ENCODE peak calls at places on chromosomes 16 and 17, in eight cellular contexts. One of them, this sample, is unnamed.

GRCh38 chr16:12529582-12529981 is 274.1 kb downstream of the CPPED1 start:
- DNase-seq in GM12864: no peak
- DNase-seq in OCI-LY7: no peak
- DNase-seq in left lung: no peak
- DNase-seq in adrenal gland: no peak
- DNase-seq in H1: no peak
- DNase-seq in WTC11: no peak
- DNase-seq in gastrocnemius medialis: no peak
- DNase-seq in this sample: no peak

GRCh38 chr17:20133552-20133951 is 124.4 kb downstream of the SPECC1 start:
- DNase-seq in GM12864: no peak
- DNase-seq in OCI-LY7: no peak
- DNase-seq in left lung: no peak
- DNase-seq in adrenal gland: no peak
- DNase-seq in H1: no peak
- DNase-seq in WTC11: no peak
- DNase-seq in gastrocnemius medialis: no peak
- DNase-seq in this sample: no peak

GRCh38 chr16:8032406-8032805 is 557.9 kb downstream of the TMEM114 start:
- DNase-seq in GM12864: no peak
- DNase-seq in OCI-LY7: no peak
- DNase-seq in left lung: no peak
- DNase-seq in adrenal gland: no peak
- DNase-seq in H1: no peak
- DNase-seq in WTC11: no peak
- DNase-seq in gastrocnemius medialis: no peak
- DNase-seq in this sample: no peak

GRCh38 chr17:4978720-4979119 is 8.8 kb downstream of the CAMTA2 start:
- DNase-seq in GM12864: no peak
- DNase-seq in OCI-LY7: no peak
- DNase-seq in left lung: no peak
- DNase-seq in adrenal gland: no peak
- DNase-seq in H1: no peak
- DNase-seq in WTC11: no peak
- DNase-seq in gastrocnemius medialis: no peak
- DNase-seq in this sample: no peak

GRCh38 chr17:51860934-51861561 is 297.5 kb downstream of the CA10 start:
- DNase-seq in GM12864: no peak
- DNase-seq in OCI-LY7: peak
- DNase-seq in left lung: no peak
- DNase-seq in adrenal gland: peak
- DNase-seq in H1: peak
- DNase-seq in WTC11: peak
- DNase-seq in gastrocnemius medialis: no peak
- DNase-seq in this sample: no peak

GRCh38 chr17:81665205-81666091 is 957 bp downstream of the OXLD1 start:
- DNase-seq in GM12864: no peak
- DNase-seq in OCI-LY7: peak
- DNase-seq in left lung: no peak
- DNase-seq in adrenal gland: no peak
- DNase-seq in H1: no peak
- DNase-seq in WTC11: no peak
- DNase-seq in gastrocnemius medialis: no peak
- DNase-seq in this sample: no peak

GRCh38 chr17:38674013-38674748 is 576 bp downstream of the EPOP start:
- DNase-seq in GM12864: no peak
- DNase-seq in OCI-LY7: peak
- DNase-seq in left lung: no peak
- DNase-seq in adrenal gland: peak
- DNase-seq in H1: no peak
- DNase-seq in WTC11: peak
- DNase-seq in gastrocnemius medialis: no peak
- DNase-seq in this sample: peak

GRCh38 chr16:25823891-25824290 is 132.1 kb downstream of the HS3ST4 start:
- DNase-seq in GM12864: no peak
- DNase-seq in OCI-LY7: no peak
- DNase-seq in left lung: peak
- DNase-seq in adrenal gland: peak
- DNase-seq in H1: no peak
- DNase-seq in WTC11: no peak
- DNase-seq in gastrocnemius medialis: no peak
- DNase-seq in this sample: no peak

GRCh38 chr17:40560592-40561293 is 4.5 kb downstream of the CCR7 start:
- DNase-seq in GM12864: peak
- DNase-seq in OCI-LY7: peak
- DNase-seq in left lung: no peak
- DNase-seq in adrenal gland: peak
- DNase-seq in H1: no peak
- DNase-seq in WTC11: peak
- DNase-seq in gastrocnemius medialis: no peak
- DNase-seq in this sample: peak

GRCh38 chr16:50627419-50627818 is 53.7 kb downstream of the SNX20 start:
- DNase-seq in GM12864: no peak
- DNase-seq in OCI-LY7: peak
- DNase-seq in left lung: no peak
- DNase-seq in adrenal gland: peak
- DNase-seq in H1: no peak
- DNase-seq in WTC11: peak
- DNase-seq in gastrocnemius medialis: no peak
- DNase-seq in this sample: no peak

DNA sequence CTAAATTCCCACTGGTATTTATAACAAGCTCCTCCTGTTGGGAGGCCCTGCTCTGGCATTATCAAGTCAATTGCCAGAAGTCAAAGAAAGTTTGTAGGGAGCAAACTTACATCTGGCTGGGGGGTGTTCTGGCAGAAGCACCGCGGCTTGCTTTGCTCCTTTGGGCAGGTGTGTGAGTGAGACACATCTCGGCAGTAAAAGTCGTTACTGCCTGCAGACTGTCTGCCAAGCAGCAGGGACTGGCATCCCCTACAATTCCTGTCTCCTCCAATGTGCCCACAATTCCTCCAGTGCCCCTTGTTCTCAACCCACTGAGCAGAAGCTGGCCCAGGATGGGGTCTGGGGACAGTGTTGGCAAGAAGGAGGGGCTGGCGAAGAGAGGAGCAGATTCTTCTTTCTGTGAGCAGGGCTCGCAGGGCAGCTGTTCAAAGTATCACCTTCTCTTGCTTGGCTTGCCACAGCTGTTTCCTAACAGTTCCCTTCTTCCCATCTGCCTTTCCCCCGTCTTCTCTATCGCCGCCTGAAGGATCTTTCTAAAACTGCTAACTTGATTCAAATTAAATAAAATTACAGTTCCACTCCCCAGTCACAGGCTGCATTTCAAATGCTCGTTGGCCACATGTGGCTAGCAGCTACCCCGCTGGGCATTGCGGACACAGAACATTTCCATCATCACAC is 30.2 kb downstream of the SPACA3 start:
- DNase-seq in GM12864: no peak
- DNase-seq in OCI-LY7: no peak
- DNase-seq in left lung: no peak
- DNase-seq in adrenal gland: no peak
- DNase-seq in H1: no peak
- DNase-seq in WTC11: no peak
- DNase-seq in gastrocnemius medialis: no peak
- DNase-seq in this sample: no peak
- TF ChIP-seq CTCF in GM12864: no peak
- TF ChIP-seq CTCF in OCI-LY7: no peak
- TF ChIP-seq CTCF in left lung: no peak
- TF ChIP-seq CTCF in adrenal gland: no peak
- TF ChIP-seq CTCF in H1: peak
- TF ChIP-seq CTCF in WTC11: peak
- TF ChIP-seq CTCF in gastrocnemius medialis: no peak
- TF ChIP-seq CTCF in this sample: no peak

DNA sequence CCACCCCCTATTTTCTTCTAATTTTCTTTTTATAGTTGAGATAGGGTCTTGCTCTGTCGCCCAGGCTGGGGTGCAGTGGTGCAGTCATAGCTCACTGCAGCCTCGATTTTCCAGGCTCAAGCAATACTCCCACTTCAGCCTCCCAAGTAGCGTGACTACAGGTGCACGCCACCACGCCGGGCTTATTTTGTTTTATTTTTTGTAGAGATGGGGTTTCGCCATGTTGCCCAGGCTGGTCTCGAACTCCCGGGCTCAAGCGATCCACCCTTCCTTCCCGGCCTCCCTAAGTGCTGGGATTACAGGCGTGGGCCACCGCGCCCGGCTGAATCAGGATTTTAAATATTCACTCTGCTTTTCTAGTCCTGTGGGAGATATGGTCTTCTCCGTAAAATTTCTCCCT is 941 bp upstream of the GDPD1 start:
- DNase-seq in GM12864: no peak
- DNase-seq in OCI-LY7: no peak
- DNase-seq in left lung: no peak
- DNase-seq in adrenal gland: no peak
- DNase-seq in H1: no peak
- DNase-seq in WTC11: no peak
- DNase-seq in gastrocnemius medialis: no peak
- DNase-seq in this sample: no peak
- TF ChIP-seq CTCF in GM12864: no peak
- TF ChIP-seq CTCF in OCI-LY7: no peak
- TF ChIP-seq CTCF in left lung: no peak
- TF ChIP-seq CTCF in adrenal gland: no peak
- TF ChIP-seq CTCF in H1: no peak
- TF ChIP-seq CTCF in WTC11: no peak
- TF ChIP-seq CTCF in gastrocnemius medialis: no peak
- TF ChIP-seq CTCF in this sample: no peak

GRCh38 chr17:50665838-50666237 is 31.2 kb downstream of the ABCC3 start:
- DNase-seq in GM12864: no peak
- DNase-seq in OCI-LY7: no peak
- DNase-seq in left lung: no peak
- DNase-seq in adrenal gland: no peak
- DNase-seq in H1: no peak
- DNase-seq in WTC11: no peak
- DNase-seq in gastrocnemius medialis: no peak
- DNase-seq in this sample: no peak
- TF ChIP-seq CTCF in GM12864: no peak
- TF ChIP-seq CTCF in OCI-LY7: no peak
- TF ChIP-seq CTCF in left lung: no peak
- TF ChIP-seq CTCF in adrenal gland: no peak
- TF ChIP-seq CTCF in H1: no peak
- TF ChIP-seq CTCF in WTC11: no peak
- TF ChIP-seq CTCF in gastrocnemius medialis: no peak
- TF ChIP-seq CTCF in this sample: no peak

GRCh38 chr17:11738151-11738550 is 139.9 kb downstream of the DNAH9 start:
- DNase-seq in GM12864: no peak
- DNase-seq in OCI-LY7: no peak
- DNase-seq in left lung: no peak
- DNase-seq in adrenal gland: no peak
- DNase-seq in H1: no peak
- DNase-seq in WTC11: no peak
- DNase-seq in gastrocnemius medialis: no peak
- DNase-seq in this sample: no peak

GRCh38 chr17:11747441-11747840 is 149.2 kb downstream of the DNAH9 start:
- DNase-seq in GM12864: no peak
- DNase-seq in OCI-LY7: no peak
- DNase-seq in left lung: no peak
- DNase-seq in adrenal gland: no peak
- DNase-seq in H1: no peak
- DNase-seq in WTC11: no peak
- DNase-seq in gastrocnemius medialis: no peak
- DNase-seq in this sample: no peak

GRCh38 chr17:11744696-11745095 is 146.4 kb downstream of the DNAH9 start:
- DNase-seq in GM12864: no peak
- DNase-seq in OCI-LY7: no peak
- DNase-seq in left lung: no peak
- DNase-seq in adrenal gland: no peak
- DNase-seq in H1: no peak
- DNase-seq in WTC11: no peak
- DNase-seq in gastrocnemius medialis: no peak
- DNase-seq in this sample: no peak

GRCh38 chr17:11739848-11740247 is 141.6 kb downstream of the DNAH9 start:
- DNase-seq in GM12864: no peak
- DNase-seq in OCI-LY7: no peak
- DNase-seq in left lung: no peak
- DNase-seq in adrenal gland: no peak
- DNase-seq in H1: no peak
- DNase-seq in WTC11: no peak
- DNase-seq in gastrocnemius medialis: no peak
- DNase-seq in this sample: no peak

GRCh38 chr17:11742891-11743290 is 144.6 kb downstream of the DNAH9 start:
- DNase-seq in GM12864: no peak
- DNase-seq in OCI-LY7: no peak
- DNase-seq in left lung: no peak
- DNase-seq in adrenal gland: no peak
- DNase-seq in H1: no peak
- DNase-seq in WTC11: no peak
- DNase-seq in gastrocnemius medialis: no peak
- DNase-seq in this sample: no peak
- TF ChIP-seq CTCF in GM12864: no peak
- TF ChIP-seq CTCF in OCI-LY7: no peak
- TF ChIP-seq CTCF in left lung: no peak
- TF ChIP-seq CTCF in adrenal gland: no peak
- TF ChIP-seq CTCF in H1: peak
- TF ChIP-seq CTCF in WTC11: no peak
- TF ChIP-seq CTCF in gastrocnemius medialis: no peak
- TF ChIP-seq CTCF in this sample: no peak

DNA sequence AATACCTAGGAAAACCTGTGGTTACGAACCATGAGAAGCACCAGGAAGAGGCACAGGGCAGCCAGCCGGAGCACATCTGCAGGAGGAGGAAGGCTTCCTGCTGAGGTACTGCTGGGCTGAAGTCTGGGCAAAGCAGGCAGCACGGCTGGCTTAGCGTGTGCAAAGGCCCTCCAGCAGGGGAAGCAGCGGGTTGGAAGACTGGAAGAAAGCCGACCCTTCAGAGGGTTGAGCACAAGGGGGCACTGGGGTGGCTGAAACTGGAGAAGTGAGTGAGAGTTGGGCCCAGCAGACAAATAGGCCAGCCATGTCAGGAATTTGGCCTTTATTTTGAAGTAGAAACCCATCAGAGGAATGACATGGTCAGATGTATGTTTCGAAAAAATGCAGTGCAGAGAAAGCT is 12.1 kb upstream of the HSD3B7 start:
- DNase-seq in GM12864: no peak
- DNase-seq in OCI-LY7: no peak
- DNase-seq in left lung: no peak
- DNase-seq in adrenal gland: no peak
- DNase-seq in H1: no peak
- DNase-seq in WTC11: no peak
- DNase-seq in gastrocnemius medialis: no peak
- DNase-seq in this sample: no peak
- TF ChIP-seq CTCF in GM12864: no peak
- TF ChIP-seq CTCF in OCI-LY7: no peak
- TF ChIP-seq CTCF in left lung: no peak
- TF ChIP-seq CTCF in adrenal gland: no peak
- TF ChIP-seq CTCF in H1: peak
- TF ChIP-seq CTCF in WTC11: no peak
- TF ChIP-seq CTCF in gastrocnemius medialis: no peak
- TF ChIP-seq CTCF in this sample: no peak

This sample was measured in activated B cell treated with CpG ODN at 0.5 μM for 24 hours.